ENCODE peak calls at places on chromosome 15, in eight cellular contexts. H is transverse colon; F is cardiac muscle cell; E is adrenal gland; R is suprapubic skin; K is CD8-positive, alpha-beta T cell; I is AG09309; L is fibroblast of lung. N is an unnamed sample.

GRCh38 chr15:88613074-88613944 is 7.8 kb upstream of the AEN start:
- DNase-seq in F (peak; percentile 19), K (no peak), R (no peak), I (no peak), E (no peak), L (no peak), H (no peak), N (no peak)

GRCh38 chr15:98861188-98861587 is 146.4 kb downstream of the PGPEP1L start:
- DNase-seq in F (no peak), R (no peak), I (no peak), H (no peak), L (no peak), K (no peak), E (no peak), N (no peak)

GRCh38 chr15:48544816-48545215 is 100.7 kb downstream of the FBN1 start:
- DNase-seq in K (no peak), E (no peak), L (no peak), F (no peak), R (no peak), I (no peak), H (no peak), N (no peak)

GRCh38 chr15:25170781-25171110 is 216.0 kb downstream of the SNRPN start:
- DNase-seq in L (no peak), F (no peak), R (no peak), K (no peak), H (no peak), E (peak; percentile 8), I (no peak), N (no peak)

GRCh38 chr15:20357139-20358065 is 184.2 kb downstream of the GOLGA6L6 start:
- DNase-seq in L (no peak), R (peak; percentile 64), K (no peak), I (no peak), F (no peak), E (no peak), H (no peak), N (no peak)

GRCh38 chr15:64851503-64851840 is 9.8 kb downstream of the PLEKHO2 start:
- DNase-seq in H (peak; percentile 35), F (no peak), E (no peak), L (peak; percentile 96), K (no peak), I (peak; percentile 79), R (no peak), N (no peak)

GRCh38 chr15:64017591-64018163 is 28.6 kb downstream of the DAPK2 start:
- DNase-seq in K (no peak), F (no peak), R (no peak), H (no peak), L (peak; percentile 22), I (peak; percentile 57), E (no peak), N (no peak)

GRCh38 chr15:75089781-75090734 is 66.7 kb downstream of the PPCDC start:
- DNase-seq in F (no peak), R (no peak), H (no peak), K (no peak), L (no peak), I (no peak), E (peak; percentile 43), N (no peak)

GRCh38 chr15:50791537-50791885 is 26.0 kb upstream of the SPPL2A start:
- DNase-seq in E (no peak), H (peak; percentile 78), I (no peak), R (no peak), K (no peak), L (no peak), F (no peak), N (no peak)

GRCh38 chr15:51970981-51971352 is 611 bp downstream of the LEO1 start:
- DNase-seq in L (no peak), H (no peak), I (no peak), K (no peak), E (no peak), R (no peak), F (no peak), N (no peak)

GRCh38 chr15:90019611-90020010 is 18.5 kb downstream of the ZNF710 start:
- DNase-seq in R (no peak), L (no peak), F (no peak), H (peak; percentile 7), E (no peak), I (no peak), K (no peak), N (no peak)

GRCh38 chr15:90016721-90017120 is 15.6 kb downstream of the ZNF710 start:
- DNase-seq in I (no peak), H (peak; percentile 26), K (no peak), L (no peak), F (no peak), R (no peak), E (no peak), N (no peak)

GRCh38 chr15:90020041-90020735 is 19.1 kb downstream of the ZNF710 start:
- DNase-seq in I (no peak), H (peak; percentile 30), R (no peak), L (no peak), E (no peak), K (no peak), F (no peak), N (peak; percentile 48)

GRCh38 chr15:90015749-90016148 is 14.6 kb downstream of the ZNF710 start:
- DNase-seq in E (no peak), L (peak; percentile 37), I (no peak), F (no peak), R (no peak), K (no peak), H (peak; percentile 79), N (no peak)

DNA sequence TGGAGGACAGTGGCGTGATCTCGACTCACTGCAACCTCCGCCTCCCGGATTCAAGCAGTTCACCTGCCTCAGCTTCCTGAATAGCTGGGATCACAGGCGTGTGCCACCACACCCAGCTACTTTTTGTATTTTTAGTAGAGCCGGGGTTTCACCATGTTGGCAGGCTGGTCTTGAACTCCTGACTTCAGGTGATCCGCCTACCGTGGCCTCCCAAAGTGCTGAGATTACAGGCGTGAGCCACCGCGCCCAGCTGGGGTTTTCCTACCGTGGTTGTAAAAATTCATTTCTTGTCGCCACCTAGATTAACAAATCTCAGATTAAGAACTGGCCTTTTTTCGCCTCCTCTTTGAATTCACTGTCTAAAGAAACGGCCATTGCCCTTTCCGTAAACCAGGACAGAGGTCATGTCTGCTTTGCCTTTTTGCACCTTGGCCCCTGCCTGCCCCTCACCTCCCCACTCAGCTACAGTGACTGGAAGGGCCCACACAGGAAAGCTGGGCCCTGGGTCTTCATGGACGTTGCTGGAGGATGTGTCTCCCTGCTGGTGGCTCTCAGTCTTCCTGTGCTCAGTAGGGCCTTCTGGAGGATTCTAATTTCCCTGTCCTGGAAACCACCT is 17.2 kb downstream of the ZNF710 start:
- DNase-seq in H (peak; percentile 27), F (no peak), E (no peak), K (no peak), R (no peak), L (no peak), I (no peak), N (no peak)
- TF ChIP-seq CTCF in H (no peak), F (no peak), E (no peak), K (no peak), R (no peak), L (no peak), I (no peak), N (no peak)

GRCh38 chr15:45136378-45136764 is 6.6 kb downstream of the DUOX1 start:
- DNase-seq in F (peak; percentile 37), I (no peak), H (no peak), E (no peak), L (no peak), K (no peak), R (no peak), N (peak; percentile 44)
- TF ChIP-seq CTCF in F (peak; percentile 42), I (peak; percentile 15), H (no peak), E (no peak), L (no peak), K (no peak), R (no peak), N (peak; percentile 25)

GRCh38 chr15:70245932-70246622 is 148.4 kb upstream of the TLE3 start:
- DNase-seq in I (no peak), L (peak; percentile 63), F (no peak), R (peak; percentile 59), H (peak; percentile 38), E (peak; percentile 40), K (no peak), N (no peak)

GRCh38 chr15:70242962-70243685 is 145.4 kb upstream of the TLE3 start:
- DNase-seq in L (no peak), H (peak; percentile 6), E (no peak), I (no peak), R (peak; percentile 38), K (no peak), F (no peak), N (no peak)

GRCh38 chr15:70241561-70242320 is 144.0 kb upstream of the TLE3 start:
- DNase-seq in E (no peak), H (peak; percentile 3), I (no peak), L (no peak), K (no peak), F (no peak), R (peak; percentile 40), N (no peak)

GRCh38 chr15:70244978-70245542 is 147.3 kb upstream of the TLE3 start:
- DNase-seq in K (no peak), R (peak; percentile 41), E (no peak), L (no peak), I (no peak), H (no peak), F (no peak), N (no peak)

DNA sequence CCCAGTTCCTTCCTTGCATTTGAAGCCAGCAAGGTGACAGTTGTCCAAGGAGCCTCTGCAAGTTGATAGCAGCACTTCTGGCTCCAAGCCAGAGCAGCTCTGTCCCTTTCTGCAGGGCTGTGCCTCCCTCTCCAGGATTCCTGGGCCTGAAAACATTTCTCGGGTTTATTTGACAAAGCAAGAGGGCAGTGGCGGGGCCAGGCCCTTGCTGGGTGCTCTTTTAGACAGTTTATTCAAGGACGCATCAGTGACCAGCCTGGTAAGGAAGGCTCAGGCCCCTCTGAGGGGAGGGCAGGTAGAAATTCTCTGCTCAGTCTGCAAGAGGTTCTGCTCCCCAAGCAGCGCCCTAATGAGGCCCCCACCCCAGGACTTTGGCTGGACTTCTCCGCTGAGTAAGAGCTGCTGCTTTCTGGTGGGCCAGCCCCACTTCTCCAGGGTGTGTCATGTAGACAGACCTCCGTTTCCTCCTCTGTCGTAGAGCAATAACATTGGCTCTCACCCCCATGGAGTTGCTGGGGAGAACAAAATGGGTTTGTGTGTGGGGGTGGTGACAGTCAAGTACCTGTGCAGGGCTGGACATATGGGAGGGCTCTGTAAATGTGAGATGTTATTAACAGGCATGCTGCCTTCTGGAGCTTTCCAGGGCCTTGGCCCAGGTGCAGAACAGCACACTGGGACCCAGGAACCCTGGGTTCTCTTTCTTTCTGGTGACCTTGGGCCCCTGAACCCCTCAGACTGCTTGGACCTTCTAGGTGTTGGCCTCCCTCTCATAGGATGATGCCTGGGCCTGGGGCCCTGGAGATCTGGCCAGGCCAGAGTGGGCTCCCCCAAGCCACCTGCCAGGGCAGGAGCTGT is 146.2 kb upstream of the TLE3 start:
- DNase-seq in K (no peak), L (no peak), H (no peak), E (no peak), F (peak; percentile 44), I (no peak), R (peak; percentile 54), N (no peak)
- TF ChIP-seq CTCF in K (no peak), L (no peak), H (no peak), E (no peak), F (no peak), I (no peak), R (no peak), N (no peak)

DNA sequence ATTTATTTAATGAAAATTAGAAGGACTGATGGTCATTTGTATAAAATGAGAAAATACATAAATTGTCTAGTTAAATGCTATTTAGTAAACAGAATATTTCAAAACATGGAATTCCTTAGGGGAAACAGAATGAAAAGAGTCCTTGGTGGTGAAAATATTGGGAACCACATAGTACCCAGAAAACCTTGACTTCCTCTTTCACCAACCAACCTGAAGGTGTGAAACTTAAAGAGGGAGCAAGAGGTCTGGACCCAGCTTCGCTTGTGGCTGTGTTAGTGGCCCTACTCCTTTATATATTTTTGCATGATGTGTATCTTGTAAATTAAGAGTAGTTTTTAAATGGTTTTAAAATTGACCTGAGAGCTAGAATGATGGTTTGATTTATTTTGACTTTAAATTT is 64.2 kb downstream of the MAP2K5 start:
- DNase-seq in L (no peak), K (no peak), F (no peak), E (no peak), I (no peak), H (no peak), R (no peak), N (no peak)
- TF ChIP-seq CTCF in L (no peak), K (no peak), F (no peak), E (no peak), I (no peak), H (no peak), R (no peak), N (no peak)

N was measured in endothelial cell.